ENCODE peak calls at places on chromosome X, in four cellular contexts. One of them, this sample, is unnamed.

GRCh38 chrX:133792198-133792953 is 193.0 kb downstream of the GPC3 start:
- DNase-seq in neural crest cell: peak
- DNase-seq in A549: peak
- DNase-seq in HT1080: peak
- DNase-seq in this sample: peak

GRCh38 chrX:150569155-150569477 is 695 bp downstream of the MTM1 start:
- DNase-seq in neural crest cell: no peak
- DNase-seq in HT1080: peak
- DNase-seq in A549: no peak
- DNase-seq in this sample: no peak

GRCh38 chrX:119249836-119250340 is 13.8 kb downstream of the PGRMC1 start:
- DNase-seq in HT1080: no peak
- DNase-seq in A549: no peak
- DNase-seq in neural crest cell: no peak
- DNase-seq in this sample: no peak

GRCh38 chrX:11401966-11402365 is 108.8 kb downstream of the AMELX start:
- DNase-seq in HT1080: no peak
- DNase-seq in A549: no peak
- DNase-seq in neural crest cell: no peak
- DNase-seq in this sample: no peak

GRCh38 chrX:147476008-147476407 is 435.7 kb upstream of the FMR1 start:
- DNase-seq in neural crest cell: peak
- DNase-seq in A549: peak
- DNase-seq in HT1080: peak
- DNase-seq in this sample: peak

GRCh38 chrX:153492153-153492454 is 2.7 kb upstream of the BGN start:
- DNase-seq in HT1080: no peak
- DNase-seq in A549: no peak
- DNase-seq in neural crest cell: no peak
- DNase-seq in this sample: no peak

GRCh38 chrX:7219153-7219705 is 71.3 kb upstream of the PUDP start:
- DNase-seq in A549: no peak
- DNase-seq in HT1080: no peak
- DNase-seq in neural crest cell: no peak
- DNase-seq in this sample: no peak

GRCh38 chrX:1434871-1435240 is 17.9 kb downstream of the ASMTL start:
- DNase-seq in neural crest cell: no peak
- DNase-seq in HT1080: no peak
- DNase-seq in A549: no peak
- DNase-seq in this sample: no peak

GRCh38 chrX:154368630-154369452 is 5.6 kb downstream of the FLNA start:
- DNase-seq in neural crest cell: no peak
- DNase-seq in HT1080: peak
- DNase-seq in A549: peak
- DNase-seq in this sample: peak

GRCh38 chrX:35439692-35440091 is 358.4 kb upstream of the MAGEB16 start:
- DNase-seq in HT1080: no peak
- DNase-seq in A549: peak
- DNase-seq in neural crest cell: no peak
- DNase-seq in this sample: no peak

GRCh38 chrX:105745863-105746262 is 76.5 kb upstream of the NRK start:
- DNase-seq in neural crest cell: no peak
- DNase-seq in HT1080: no peak
- DNase-seq in A549: no peak
- DNase-seq in this sample: no peak

GRCh38 chrX:140509468-140510305 is 4.8 kb upstream of the SOX3 start:
- DNase-seq in A549: no peak
- DNase-seq in HT1080: no peak
- DNase-seq in neural crest cell: no peak
- DNase-seq in this sample: no peak

GRCh38 chrX:29841750-29842149 is 373.6 kb upstream of the MAGEB2 start:
- DNase-seq in HT1080: peak
- DNase-seq in neural crest cell: no peak
- DNase-seq in A549: no peak
- DNase-seq in this sample: no peak

GRCh38 chrX:119266364-119266995 is 30.4 kb downstream of the PGRMC1 start:
- DNase-seq in HT1080: peak
- DNase-seq in neural crest cell: peak
- DNase-seq in A549: peak
- DNase-seq in this sample: no peak

GRCh38 chrX:7586126-7586525 is 256.8 kb upstream of the VCX start:
- DNase-seq in A549: no peak
- DNase-seq in HT1080: no peak
- DNase-seq in neural crest cell: no peak
- DNase-seq in this sample: no peak

GRCh38 chrX:56738670-56739069 is 9.6 kb downstream of the NBDY start:
- DNase-seq in neural crest cell: no peak
- DNase-seq in HT1080: no peak
- DNase-seq in A549: no peak
- DNase-seq in this sample: no peak

GRCh38 chrX:14777484-14777883 is 95.4 kb downstream of the FANCB start:
- DNase-seq in HT1080: peak
- DNase-seq in A549: no peak
- DNase-seq in neural crest cell: no peak
- DNase-seq in this sample: no peak

GRCh38 chrX:12396584-12396983 is 258.3 kb downstream of the FRMPD4 start:
- DNase-seq in neural crest cell: no peak
- DNase-seq in A549: no peak
- DNase-seq in HT1080: no peak
- DNase-seq in this sample: no peak

GRCh38 chrX:33134164-33134563 is 77.2 kb downstream of the DMD start:
- DNase-seq in neural crest cell: no peak
- DNase-seq in HT1080: no peak
- DNase-seq in A549: no peak
- DNase-seq in this sample: no peak

GRCh38 chrX:153773218-153773611 is 7.6 kb upstream of the SRPK3 start:
- DNase-seq in A549: no peak
- DNase-seq in HT1080: no peak
- DNase-seq in neural crest cell: no peak
- DNase-seq in this sample: no peak

GRCh38 chrX:127578395-127578794 is 473.8 kb downstream of the ACTRT1 start:
- DNase-seq in neural crest cell: no peak
- DNase-seq in A549: no peak
- DNase-seq in HT1080: no peak
- DNase-seq in this sample: no peak

GRCh38 chrX:153988493-153988892 is 15.9 kb downstream of the TMEM187 start:
- DNase-seq in HT1080: no peak
- DNase-seq in neural crest cell: no peak
- DNase-seq in A549: no peak
- DNase-seq in this sample: no peak

GRCh38 chrX:33969105-33969504 is 163.0 kb downstream of the FAM47A start:
- DNase-seq in HT1080: no peak
- DNase-seq in A549: no peak
- DNase-seq in neural crest cell: no peak
- DNase-seq in this sample: no peak

GRCh38 chrX:134821901-134822300 is 163.6 kb upstream of the PLAC1 start:
- DNase-seq in HT1080: no peak
- DNase-seq in A549: no peak
- DNase-seq in neural crest cell: no peak
- DNase-seq in this sample: no peak

GRCh38 chrX:133980832-133981588 is 4.4 kb downstream of the GPC3 start:
- DNase-seq in neural crest cell: no peak
- DNase-seq in HT1080: no peak
- DNase-seq in A549: no peak
- DNase-seq in this sample: no peak

GRCh38 chrX:12970691-12971202 is 4.2 kb upstream of the TMSB4X start:
- DNase-seq in A549: no peak
- DNase-seq in neural crest cell: no peak
- DNase-seq in HT1080: no peak
- DNase-seq in this sample: peak

GRCh38 chrX:41518841-41519220 is 71.7 kb downstream of the NYX start:
- DNase-seq in neural crest cell: no peak
- DNase-seq in HT1080: peak
- DNase-seq in A549: no peak
- DNase-seq in this sample: no peak